ENCODE peak calls at places on chromosomes 5 and 9, in nine cellular contexts. B is AG08396; S is activated CD4-positive, alpha-beta T cell treated with anti-CD3 and anti-CD28 coated beads, Interleukin-2, amount 50 U/mL, for 1 hour; M is H4; L is epithelial cell of esophagus; F is endothelial cell of umbilical vein; T is HepG2; Y is posterior cingulate gyrus; P is tibial nerve. R is an unnamed sample.

GRCh38 chr5:94818904-94819303 is 200.4 kb downstream of the SLF1 start:
- DNase-seq in P (no peak), M (no peak), T (no peak), F (no peak), B (no peak), Y (no peak), S (no peak), L (no peak), R (no peak)

GRCh38 chr5:96785719-96786118 is 22.0 kb downstream of the ERAP1 start:
- DNase-seq in Y (no peak), T (no peak), B (no peak), P (no peak), L (no peak), S (no peak), M (no peak), F (no peak), R (no peak)

GRCh38 chr5:173094012-173094661 is 38.0 kb downstream of the CREBRF start:
- DNase-seq in S (no peak), B (no peak), T (peak; percentile 73), F (peak; percentile 97), M (no peak), L (peak; percentile 11), Y (no peak), P (no peak), R (peak; percentile 90)

GRCh38 chr9:127128341-127129072 is 6.1 kb upstream of the ANGPTL2 start:
- DNase-seq in M (no peak), P (no peak), L (peak; percentile 86), S (no peak), B (peak; percentile 62), F (no peak), T (no peak), Y (no peak), R (no peak)

GRCh38 chr5:9094582-9094981 is 451.3 kb downstream of the SEMA5A start:
- DNase-seq in T (no peak), B (no peak), P (no peak), L (no peak), Y (no peak), F (no peak), M (no peak), S (no peak), R (no peak)

GRCh38 chr5:38807570-38808461 is 38.0 kb upstream of the OSMR start:
- DNase-seq in S (no peak), Y (no peak), T (no peak), L (no peak), F (peak; percentile 86), P (no peak), M (peak; percentile 83), B (no peak), R (peak; percentile 56)

GRCh38 chr5:169706758-169707450 is 69.8 kb downstream of the DOCK2 start:
- DNase-seq in M (no peak), B (peak; percentile 57), T (no peak), S (no peak), F (peak; percentile 59), L (peak; percentile 34), P (no peak), Y (no peak), R (peak; percentile 58)

GRCh38 chr9:121781701-121782464 is 130.4 kb downstream of the DAB2IP start:
- DNase-seq in M (no peak), L (no peak), T (no peak), Y (no peak), S (no peak), P (no peak), B (no peak), F (no peak), R (no peak)

GRCh38 chr5:178240341-178240741 is 7.7 kb upstream of the PHYKPL start:
- DNase-seq in S (no peak), T (no peak), Y (no peak), L (no peak), F (no peak), P (no peak), M (no peak), B (no peak), R (no peak)

GRCh38 chr9:70835323-70835722 is 286.1 kb downstream of the TRPM3 start:
- DNase-seq in T (no peak), Y (no peak), B (peak; percentile 5), S (no peak), F (no peak), P (no peak), M (no peak), L (peak; percentile 73), R (no peak)

GRCh38 chr9:34651286-34651685 is 699 bp upstream of the IL11RA start:
- DNase-seq in P (no peak), L (no peak), Y (no peak), T (no peak), F (peak; percentile 20), M (no peak), S (no peak), B (no peak), R (peak; percentile 25)

GRCh38 chr5:79546782-79547428 is 33.0 kb upstream of the HOMER1 start:
- DNase-seq in F (no peak), M (peak; percentile 91), L (no peak), T (peak; percentile 82), P (no peak), B (peak; percentile 36), S (no peak), Y (no peak), R (no peak)

GRCh38 chr5:76831108-76831447 is 12.2 kb downstream of the F2RL1 start:
- DNase-seq in B (peak; percentile 38), P (no peak), M (peak; percentile 48), Y (no peak), S (no peak), L (peak; percentile 61), T (no peak), F (peak; percentile 89), R (peak; percentile 98)

GRCh38 chr9:16121593-16121992 is 568.8 kb downstream of the CCDC171 start:
- DNase-seq in S (no peak), Y (no peak), L (peak; percentile 75), F (no peak), T (no peak), B (no peak), M (no peak), P (no peak), R (peak; percentile 19)

GRCh38 chr9:110582156-110582555 is 2.6 kb upstream of the SVEP1 start:
- DNase-seq in M (peak; percentile 58), S (no peak), P (no peak), L (no peak), F (no peak), Y (no peak), B (no peak), T (no peak), R (no peak)

GRCh38 chr5:139696894-139697658 is 48.9 kb downstream of the CXXC5 start:
- DNase-seq in Y (no peak), L (peak; percentile 54), M (peak; percentile 86), F (peak; percentile 55), P (peak; percentile 64), S (no peak), B (peak; percentile 91), T (peak; percentile 70), R (no peak)

GRCh38 chr9:120715331-120715924 is 1.2 kb upstream of the MEGF9 start:
- DNase-seq in L (peak; percentile 79), M (peak; percentile 49), Y (peak; percentile 38), S (no peak), F (peak; percentile 52), T (no peak), B (peak; percentile 60), P (peak; percentile 38), R (peak; percentile 65)

GRCh38 chr9:89814340-89815040 is 209.7 kb downstream of the GADD45G start:
- DNase-seq in L (no peak), S (no peak), F (peak; percentile 60), P (no peak), M (no peak), Y (no peak), B (no peak), T (no peak), R (peak; percentile 65)

GRCh38 chr5:65862384-65862783 is 64.0 kb upstream of the ERBIN start:
- DNase-seq in S (no peak), Y (no peak), T (no peak), P (no peak), L (no peak), F (no peak), B (no peak), M (no peak), R (no peak)

GRCh38 chr9:71136696-71137095 is 15.3 kb upstream of the TRPM3 start:
- DNase-seq in T (no peak), B (no peak), L (no peak), F (no peak), S (no peak), M (no peak), Y (no peak), P (no peak), R (no peak)

GRCh38 chr9:34898846-34899245 is 59.2 kb upstream of the PHF24 start:
- DNase-seq in Y (peak; percentile 59), B (no peak), F (no peak), M (no peak), P (no peak), T (no peak), S (no peak), L (no peak), R (no peak)

GRCh38 chr9:112620353-112620752 is 97.6 kb downstream of the INIP start:
- DNase-seq in L (no peak), S (no peak), T (no peak), Y (no peak), F (no peak), M (no peak), P (no peak), B (no peak), R (no peak)

GRCh38 chr5:176754376-176754942 is 55.9 kb upstream of the UNC5A start:
- DNase-seq in Y (no peak), M (no peak), B (no peak), S (no peak), T (no peak), F (no peak), L (peak; percentile 46), P (no peak), R (no peak)

GRCh38 chr5:32559411-32559810 is 25.9 kb upstream of the SUB1 start:
- DNase-seq in B (no peak), L (no peak), P (no peak), M (no peak), T (no peak), F (no peak), Y (no peak), S (no peak), R (no peak)

GRCh38 chr9:13139641-13140171 is 139.8 kb downstream of the MPDZ start:
- DNase-seq in M (peak; percentile 74), F (peak; percentile 95), Y (peak; percentile 53), T (peak; percentile 3), P (no peak), S (no peak), L (peak; percentile 78), B (peak; percentile 53), R (peak; percentile 87)

GRCh38 chr5:79511945-79512493 is 1.9 kb downstream of the HOMER1 start:
- DNase-seq in L (no peak), S (no peak), Y (no peak), T (no peak), M (no peak), F (peak; percentile 39), P (no peak), B (no peak), R (no peak)

GRCh38 chr5:65611524-65611923 is 12.6 kb downstream of the TRIM23 start:
- DNase-seq in L (peak; percentile 92), P (no peak), S (no peak), Y (no peak), M (no peak), T (peak; percentile 81), F (no peak), B (no peak), R (no peak)

GRCh38 chr9:28365736-28366135 is 792.5 kb upstream of the C9orf72 start:
- DNase-seq in Y (no peak), B (no peak), F (no peak), S (no peak), L (peak; percentile 70), P (no peak), T (no peak), M (no peak), R (no peak)

GRCh38 chr5:95660060-95660459 is 13.5 kb downstream of the RFESD start:
- DNase-seq in F (no peak), S (no peak), Y (no peak), P (no peak), L (no peak), B (no peak), M (no peak), T (no peak), R (no peak)

GRCh38 chr5:120808135-120808534 is 344.0 kb downstream of the PRR16 start:
- DNase-seq in L (no peak), M (no peak), Y (no peak), P (no peak), F (no peak), S (no peak), T (no peak), B (no peak), R (no peak)

R was measured in dermis microvascular lymphatic vessel endothelial cell.